ENCODE peak calls at places on chromosomes 5 and 9, in six cellular contexts. One of them, this sample, is unnamed.

GRCh38 chr5:112616812-112617547 is 120.7 kb upstream of the APC start:
- DNase-seq in MCF 10A: no peak
- DNase-seq in SK-MEL-5: no peak
- DNase-seq in Calu3: peak
- DNase-seq in activated CD4-positive, alpha-beta T cell treated with anti-CD3 and anti-CD28 coated beads, Interleukin-2, amount 50 U/mL, for 4 hours: no peak
- DNase-seq in GM20000: no peak
- DNase-seq in this sample: no peak

GRCh38 chr5:119386945-119387344 is 31.1 kb downstream of the TNFAIP8 start:
- DNase-seq in SK-MEL-5: peak
- DNase-seq in GM20000: no peak
- DNase-seq in Calu3: peak
- DNase-seq in MCF 10A: peak
- DNase-seq in activated CD4-positive, alpha-beta T cell treated with anti-CD3 and anti-CD28 coated beads, Interleukin-2, amount 50 U/mL, for 4 hours: no peak
- DNase-seq in this sample: no peak

GRCh38 chr9:116466289-116467012 is 220.7 kb upstream of the TRIM32 start:
- DNase-seq in Calu3: no peak
- DNase-seq in GM20000: no peak
- DNase-seq in MCF 10A: no peak
- DNase-seq in SK-MEL-5: no peak
- DNase-seq in activated CD4-positive, alpha-beta T cell treated with anti-CD3 and anti-CD28 coated beads, Interleukin-2, amount 50 U/mL, for 4 hours: no peak
- DNase-seq in this sample: no peak

GRCh38 chr9:32866292-32866691 is 83.0 kb downstream of the TMEM215 start:
- DNase-seq in SK-MEL-5: no peak
- DNase-seq in MCF 10A: no peak
- DNase-seq in GM20000: no peak
- DNase-seq in Calu3: no peak
- DNase-seq in activated CD4-positive, alpha-beta T cell treated with anti-CD3 and anti-CD28 coated beads, Interleukin-2, amount 50 U/mL, for 4 hours: no peak
- DNase-seq in this sample: no peak

GRCh38 chr9:76912631-76913275 is 6.8 kb upstream of the PRUNE2 start:
- DNase-seq in Calu3: no peak
- DNase-seq in GM20000: no peak
- DNase-seq in activated CD4-positive, alpha-beta T cell treated with anti-CD3 and anti-CD28 coated beads, Interleukin-2, amount 50 U/mL, for 4 hours: no peak
- DNase-seq in SK-MEL-5: peak
- DNase-seq in MCF 10A: peak
- DNase-seq in this sample: no peak

GRCh38 chr5:55897905-55898304 is 46.7 kb downstream of the IL31RA start:
- DNase-seq in MCF 10A: peak
- DNase-seq in GM20000: no peak
- DNase-seq in Calu3: no peak
- DNase-seq in SK-MEL-5: no peak
- DNase-seq in activated CD4-positive, alpha-beta T cell treated with anti-CD3 and anti-CD28 coated beads, Interleukin-2, amount 50 U/mL, for 4 hours: no peak
- DNase-seq in this sample: no peak

GRCh38 chr9:20255052-20255451 is 367.2 kb downstream of the MLLT3 start:
- DNase-seq in SK-MEL-5: no peak
- DNase-seq in MCF 10A: no peak
- DNase-seq in Calu3: no peak
- DNase-seq in activated CD4-positive, alpha-beta T cell treated with anti-CD3 and anti-CD28 coated beads, Interleukin-2, amount 50 U/mL, for 4 hours: no peak
- DNase-seq in GM20000: no peak
- DNase-seq in this sample: no peak

GRCh38 chr9:21605489-21605931 is 123.4 kb upstream of the IFNE start:
- DNase-seq in SK-MEL-5: no peak
- DNase-seq in Calu3: no peak
- DNase-seq in MCF 10A: peak
- DNase-seq in GM20000: no peak
- DNase-seq in activated CD4-positive, alpha-beta T cell treated with anti-CD3 and anti-CD28 coated beads, Interleukin-2, amount 50 U/mL, for 4 hours: no peak
- DNase-seq in this sample: no peak

GRCh38 chr9:98218562-98219363 is 26.3 kb upstream of the CORO2A start:
- DNase-seq in GM20000: no peak
- DNase-seq in SK-MEL-5: no peak
- DNase-seq in MCF 10A: no peak
- DNase-seq in activated CD4-positive, alpha-beta T cell treated with anti-CD3 and anti-CD28 coated beads, Interleukin-2, amount 50 U/mL, for 4 hours: no peak
- DNase-seq in Calu3: peak
- DNase-seq in this sample: no peak

This sample was measured in pons.